ENCODE peak calls at places on chromosomes 1 and 21, in seven cellular contexts. U, O, W, A, X, B and Q are unnamed samples.

GRCh38 chr1:206808615-206809014 is 36.3 kb upstream of the IL10 start:
- DNase-seq in U (no peak), O (no peak), W (no peak), A (peak; percentile 67), X (no peak), B (peak; percentile 71), Q (peak; percentile 36)

GRCh38 chr1:17060129-17060868 is 6.5 kb upstream of the SDHB start:
- DNase-seq in U (no peak), O (no peak), W (no peak), A (no peak), X (no peak), B (peak; percentile 33), Q (no peak)

GRCh38 chr1:205248793-205249601 is 21.3 kb downstream of the TMCC2 start:
- DNase-seq in U (no peak), O (peak; percentile 68), W (no peak), A (no peak), X (no peak), B (peak; percentile 68), Q (peak; percentile 88)

GRCh38 chr1:230730979-230731378 is 16.2 kb upstream of the CAPN9 start:
- DNase-seq in U (peak; percentile 65), O (no peak), W (no peak), A (no peak), X (no peak), B (no peak), Q (peak; percentile 47)

GRCh38 chr21:39057121-39057520 is 126.1 kb downstream of the PSMG1 start:
- DNase-seq in U (no peak), O (no peak), W (no peak), A (no peak), X (no peak), B (no peak), Q (no peak)

GRCh38 chr1:153805042-153805745 is 30.0 kb downstream of the SLC27A3 start:
- DNase-seq in U (peak; percentile 46), O (no peak), W (peak; percentile 33), A (peak; percentile 89), X (peak; percentile 33), B (peak; percentile 75), Q (peak; percentile 81)

GRCh38 chr1:195327361-195327760 is 1280.9 kb downstream of the KCNT2 start:
- DNase-seq in U (no peak), O (no peak), W (no peak), A (no peak), X (no peak), B (no peak), Q (no peak)

GRCh38 chr21:21028275-21028814 is 30.1 kb downstream of the NCAM2 start:
- DNase-seq in U (no peak), O (no peak), W (no peak), A (no peak), X (no peak), B (peak; percentile 21), Q (no peak)

GRCh38 chr21:44370027-44370735 is 16.8 kb downstream of the TRPM2 start:
- DNase-seq in U (peak; percentile 55), O (no peak), W (peak; percentile 12), A (no peak), X (no peak), B (peak; percentile 2), Q (peak; percentile 88)

GRCh38 chr1:146032613-146033219 is 11.2 kb upstream of the HJV start:
- DNase-seq in U (no peak), O (no peak), W (no peak), A (no peak), X (no peak), B (peak; percentile 67), Q (no peak)

GRCh38 chr1:236206548-236206947 is 64.2 kb downstream of the GPR137B start:
- DNase-seq in U (no peak), O (peak; percentile 15), W (no peak), A (no peak), X (no peak), B (no peak), Q (peak; percentile 62)

GRCh38 chr1:208888376-208888775 is 644.2 kb upstream of the PLXNA2 start:
- DNase-seq in U (no peak), O (no peak), W (no peak), A (no peak), X (no peak), B (no peak), Q (no peak)

GRCh38 chr1:67194209-67194863 is 28.1 kb downstream of the IL23R start:
- DNase-seq in U (no peak), O (no peak), W (no peak), A (no peak), X (no peak), B (no peak), Q (no peak)

GRCh38 chr1:15966081-15966955 is 9.6 kb downstream of the ZBTB17 start:
- DNase-seq in U (no peak), O (peak; percentile 58), W (no peak), A (peak; percentile 55), X (no peak), B (no peak), Q (no peak)

GRCh38 chr1:201605385-201605747 is 66.4 kb downstream of the NAV1 start:
- DNase-seq in U (no peak), O (no peak), W (no peak), A (no peak), X (no peak), B (no peak), Q (no peak)

GRCh38 chr1:10432910-10433785 is 2.9 kb downstream of the CENPS start:
- DNase-seq in U (no peak), O (no peak), W (no peak), A (no peak), X (no peak), B (no peak), Q (no peak)

GRCh38 chr21:42172596-42173483 is 46.1 kb upstream of the ABCG1 start:
- DNase-seq in U (no peak), O (no peak), W (no peak), A (no peak), X (no peak), B (no peak), Q (no peak)

GRCh38 chr1:23216771-23217420 is 406 bp downstream of the HTR1D start:
- DNase-seq in U (no peak), O (no peak), W (peak; percentile 50), A (peak; percentile 28), X (no peak), B (no peak), Q (no peak)

GRCh38 chr1:112711041-112711440 is 4.1 kb downstream of the PPM1J start:
- DNase-seq in U (no peak), O (no peak), W (no peak), A (no peak), X (no peak), B (no peak), Q (no peak)

GRCh38 chr1:93732514-93732913 is 50.9 kb upstream of the BCAR3 start:
- DNase-seq in U (no peak), O (no peak), W (no peak), A (no peak), X (no peak), B (no peak), Q (no peak)

GRCh38 chr1:86933562-86934377 is 19.3 kb downstream of the HS2ST1 start:
- DNase-seq in U (no peak), O (no peak), W (no peak), A (no peak), X (no peak), B (peak; percentile 21), Q (no peak)

GRCh38 chr1:9239622-9240401 is 5.2 kb downstream of the H6PD start:
- DNase-seq in U (peak; percentile 86), O (peak; percentile 57), W (no peak), A (peak; percentile 50), X (no peak), B (peak; percentile 91), Q (peak; percentile 79)
- H3K4me1 ChIP-seq in U (no peaks in the 10 kb centered on the region), O (peaks cover 13% of the 10 kb centered on the region), W (peaks cover 4% of the 10 kb centered on the region), A (peaks cover 43% of the 10 kb centered on the region), X (peaks cover 8% of the 10 kb centered on the region), B (peaks cover 20% of the 10 kb centered on the region), Q (peaks cover 78% of the 10 kb centered on the region)

DNA sequence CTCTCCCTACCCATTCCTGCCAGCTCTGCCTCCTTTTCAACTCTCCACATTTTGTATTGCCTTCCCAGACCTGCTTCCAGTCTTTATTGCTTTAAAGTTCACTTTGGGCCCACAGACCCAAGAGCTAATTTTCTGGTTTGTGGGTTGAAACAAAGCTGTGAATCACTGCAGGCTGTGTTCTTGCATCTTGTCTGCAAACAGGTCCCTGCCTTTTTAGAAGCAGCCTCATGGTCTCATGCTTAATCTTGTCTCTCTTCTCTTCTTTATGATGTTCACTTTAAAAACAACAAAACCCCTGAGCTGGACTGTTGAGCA is 3.8 kb downstream of the BTG2 start:
- DNase-seq in U (no peak), O (no peak), W (no peak), A (no peak), X (no peak), B (no peak), Q (no peak)
- H3K4me1 ChIP-seq in U (no peaks in the 10 kb centered on the region), O (peaks cover 6% of the 10 kb centered on the region), W (no peaks in the 10 kb centered on the region), A (peaks cover 60% of the 10 kb centered on the region), X (peaks cover 28% of the 10 kb centered on the region), B (peaks cover 27% of the 10 kb centered on the region), Q (peaks cover 14% of the 10 kb centered on the region)

GRCh38 chr21:35212393-35213127 is 163.5 kb upstream of the RUNX1 start:
- DNase-seq in U (no peak), O (no peak), W (no peak), A (no peak), X (no peak), B (no peak), Q (no peak)

GRCh38 chr21:35219291-35219690 is 170.2 kb upstream of the RUNX1 start:
- DNase-seq in U (no peak), O (no peak), W (no peak), A (no peak), X (no peak), B (no peak), Q (no peak)

GRCh38 chr21:35216966-35217365 is 167.9 kb upstream of the RUNX1 start:
- DNase-seq in U (no peak), O (no peak), W (no peak), A (no peak), X (no peak), B (no peak), Q (no peak)

GRCh38 chr21:35217504-35218060 is 168.5 kb upstream of the RUNX1 start:
- DNase-seq in U (no peak), O (no peak), W (peak; percentile 88), A (no peak), X (peak; percentile 100), B (peak; percentile 62), Q (no peak)

DNA sequence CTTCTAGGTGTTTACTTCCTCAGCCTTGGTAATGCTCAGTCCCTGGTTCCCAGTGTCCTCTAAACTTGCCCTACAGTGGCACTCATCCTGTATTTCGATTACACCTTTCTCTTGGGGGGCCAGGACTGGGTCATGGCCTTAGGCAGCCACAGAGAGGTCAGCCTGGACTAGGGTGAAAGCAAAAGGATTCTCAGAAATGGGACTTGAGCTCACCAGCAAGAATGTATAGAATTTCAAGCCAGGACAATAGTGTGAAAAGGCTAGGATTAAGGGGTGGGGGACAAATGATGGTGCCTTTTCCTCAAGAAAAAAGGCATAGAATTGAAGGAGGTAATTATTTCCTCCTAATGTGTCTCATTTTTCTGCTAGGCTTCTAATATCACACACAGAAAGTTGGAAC is 166.8 kb upstream of the RUNX1 start:
- DNase-seq in U (no peak), O (no peak), W (no peak), A (no peak), X (no peak), B (no peak), Q (no peak)
- H3K4me1 ChIP-seq in U (no peaks in the 10 kb centered on the region), O (no peaks in the 10 kb centered on the region), W (peaks cover 47% of the 10 kb centered on the region), A (no peaks in the 10 kb centered on the region), X (peaks cover 32% of the 10 kb centered on the region), B (no peaks in the 10 kb centered on the region), Q (no peaks in the 10 kb centered on the region)

DNA sequence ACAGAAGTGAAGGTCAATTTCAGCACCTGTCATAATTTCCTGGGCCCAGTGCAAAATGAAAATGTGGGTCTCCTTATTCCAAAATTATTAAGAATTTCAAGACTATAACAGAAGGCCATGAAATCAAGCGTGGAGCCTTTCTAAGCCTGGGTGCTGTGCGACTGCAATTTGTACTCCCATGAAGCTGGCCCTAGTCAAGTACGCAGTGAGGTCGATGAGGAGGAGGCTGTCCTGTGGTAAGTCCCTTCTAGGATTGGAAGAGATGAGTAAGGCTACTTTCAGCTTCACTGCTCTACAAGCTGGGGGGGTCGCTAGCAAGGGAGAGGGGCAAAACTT is 449 bp upstream of the NUDC start:
- DNase-seq in U (no peak), O (no peak), W (no peak), A (no peak), X (no peak), B (no peak), Q (no peak)
- H3K4me1 ChIP-seq in U (no peaks in the 10 kb centered on the region), O (peaks cover 11% of the 10 kb centered on the region), W (peaks cover 12% of the 10 kb centered on the region), A (peaks cover 23% of the 10 kb centered on the region), X (peaks cover 15% of the 10 kb centered on the region), B (peaks cover 9% of the 10 kb centered on the region), Q (peaks cover 17% of the 10 kb centered on the region)